ENCODE peak calls at places on chromosomes 4 and X, in five cellular contexts. W is DND-41, F is lower lobe of right lung, B is fibroblast of lung, S is gastrocnemius medialis. A is an unnamed sample. For H3K4me1 and H3K36me3, the result is how much of the 10 kb centered on the place peaks cover.

GRCh38 chr4:39020130-39020529 is 12.1 kb downstream of the TMEM156 start:
- DNase-seq in W (no peak), F (no peak), B (no peak), S (no peak), A (no peak)

GRCh38 chr4:128461300-128462103 is 173.9 kb upstream of the PGRMC2 start:
- DNase-seq in W (no peak), F (no peak), B (peak), S (no peak), A (no peak)

GRCh38 chr4:40227284-40227683 is 30.5 kb downstream of the RHOH start:
- DNase-seq in W (no peak), F (no peak), B (no peak), S (no peak), A (no peak)

GRCh38 chr4:76420311-76420710 is 630 bp downstream of the CCDC158 start:
- DNase-seq in W (no peak), F (no peak), B (no peak), S (no peak), A (no peak)

GRCh38 chr4:83546796-83547195 is 10.9 kb downstream of the GPAT3 start:
- DNase-seq in W (no peak), F (no peak), B (no peak), S (peak), A (no peak)

GRCh38 chr4:10457255-10457801 is at the start of gene ZNF518B:
- DNase-seq in W (peak), F (peak), B (peak), S (peak), A (peak)

GRCh38 chr4:151199496-151200190 is 77.3 kb upstream of the PRSS48 start:
- DNase-seq in W (no peak), F (no peak), B (no peak), S (peak), A (no peak)

GRCh38 chr4:163681208-163681821 is 186.8 kb downstream of the TMA16 start:
- DNase-seq in W (no peak), F (no peak), B (no peak), S (no peak), A (peak)

GRCh38 chrX:34300871-34301270 is 168.8 kb upstream of the FAM47A start:
- DNase-seq in W (peak), F (no peak), B (peak), S (no peak), A (no peak)

GRCh38 chrX:12488220-12488619 is 303.0 kb upstream of the PRPS2 start:
- DNase-seq in W (no peak), F (no peak), B (peak), S (no peak), A (no peak)

GRCh38 chr4:101178731-101179130 is 168.6 kb downstream of the PPP3CA start:
- DNase-seq in W (no peak), F (no peak), B (peak), S (no peak), A (no peak)

GRCh38 chrX:10173331-10173900 is 16.6 kb downstream of the CLCN4 start:
- DNase-seq in W (no peak), F (no peak), B (peak), S (peak), A (no peak)

GRCh38 chr4:121698119-121698732 is 1.4 kb upstream of the ANXA5 start:
- DNase-seq in W (no peak), F (no peak), B (no peak), S (no peak), A (no peak)

GRCh38 chr4:142480244-142480643 is 365.9 kb downstream of the INPP4B start:
- DNase-seq in W (no peak), F (no peak), B (peak), S (no peak), A (no peak)

GRCh38 chr4:150209140-150209829 is 131.0 kb downstream of the DCLK2 start:
- DNase-seq in W (peak), F (peak), B (peak), S (no peak), A (no peak)

GRCh38 chr4:152935138-152935537 is 985 bp upstream of the FHDC1 start:
- DNase-seq in W (no peak), F (peak), B (no peak), S (no peak), A (no peak)

GRCh38 chr4:186844059-186844681 is 120.5 kb upstream of the FAT1 start:
- DNase-seq in W (no peak), F (no peak), B (peak), S (peak), A (no peak)

GRCh38 chr4:127479031-127479622 is 153.6 kb upstream of the INTU start:
- DNase-seq in W (no peak), F (no peak), B (peak), S (no peak), A (no peak)

GRCh38 chr4:165715989-165716388 is 157.0 kb upstream of the TLL1 start:
- DNase-seq in W (no peak), F (no peak), B (peak), S (no peak), A (no peak)

GRCh38 chrX:150688911-150689451 is 4.2 kb upstream of the MTMR1 start:
- DNase-seq in W (peak), F (no peak), B (peak), S (no peak), A (no peak)

GRCh38 chr4:145739840-145740239 is 59.9 kb downstream of the C4orf51 start:
- DNase-seq in W (no peak), F (no peak), B (no peak), S (no peak), A (no peak)

GRCh38 chr4:124564121-124564520 is 148.4 kb downstream of the ANKRD50 start:
- DNase-seq in W (no peak), F (no peak), B (no peak), S (no peak), A (no peak)

GRCh38 chr4:175386776-175387507 is 425.1 kb downstream of the GPM6A start:
- DNase-seq in W (no peak), F (no peak), B (no peak), S (no peak), A (no peak)

GRCh38 chr4:99293357-99293756 is 2.6 kb upstream of the ADH1A start:
- DNase-seq in W (no peak), F (no peak), B (no peak), S (no peak), A (no peak)

GRCh38 chr4:163665521-163666334 is 171.2 kb downstream of the TMA16 start:
- DNase-seq in W (no peak), F (no peak), B (no peak), S (no peak), A (no peak)

GRCh38 chrX:53442322-53442631 is 8.1 kb upstream of the HSD17B10 start:
- DNase-seq in W (no peak), F (peak), B (no peak), S (peak), A (no peak)

GRCh38 chr4:112898357-112899141 is 150.9 kb upstream of the ANK2 start:
- DNase-seq in W (no peak), F (no peak), B (peak), S (no peak), A (no peak)

GRCh38 chrX:69116077-69116476 is 49.2 kb downstream of the PJA1 start:
- DNase-seq in W (no peak), F (no peak), B (no peak), S (no peak), A (no peak)

GRCh38 chrX:69119122-69119521 is 46.1 kb downstream of the PJA1 start:
- DNase-seq in W (peak), F (no peak), B (no peak), S (no peak), A (no peak)

GRCh38 chrX:69120476-69120875 is 44.8 kb downstream of the PJA1 start:
- DNase-seq in W (no peak), F (no peak), B (no peak), S (no peak), A (no peak)

GRCh38 chrX:69121321-69122000 is 43.8 kb downstream of the PJA1 start:
- DNase-seq in W (no peak), F (no peak), B (no peak), S (no peak), A (no peak)

DNA sequence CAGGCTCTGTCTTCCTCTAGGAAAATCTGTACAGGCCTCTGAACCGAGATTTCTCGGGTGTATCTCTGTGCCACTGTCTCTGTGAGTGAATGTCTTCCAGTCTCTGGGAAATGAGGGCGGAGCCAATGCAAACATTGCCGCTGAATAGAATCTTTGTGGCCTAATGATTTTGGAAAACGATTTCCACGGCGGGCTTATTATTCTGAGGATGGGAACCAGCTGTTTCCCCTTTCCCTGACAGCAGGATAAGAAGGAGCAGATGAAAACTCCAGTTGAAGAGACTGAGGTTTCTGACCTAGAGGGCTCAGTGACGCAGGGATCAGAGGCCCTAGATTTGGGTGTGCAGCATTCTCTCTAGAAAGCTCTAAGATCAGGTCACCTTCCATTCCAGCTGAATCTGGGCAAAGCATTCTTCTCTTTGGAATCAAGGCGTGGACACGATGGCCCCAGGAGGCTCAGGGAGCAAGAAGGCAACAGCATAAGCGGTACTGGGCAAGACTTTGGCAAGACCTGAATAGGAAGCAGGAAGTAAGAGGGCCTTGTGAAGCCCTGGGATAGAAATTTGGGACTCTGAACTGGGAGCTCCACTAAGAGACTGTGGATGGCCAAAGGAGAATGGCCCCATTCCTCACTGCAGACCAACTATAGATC is 47.3 kb downstream of the PJA1 start:
- DNase-seq in W (no peak), F (no peak), B (no peak), S (no peak), A (no peak)
- H3K4me3 ChIP-seq in W (no peak), F (no peak), B (no peak), S (no peak), A (no peak)

GRCh38 chr4:184388106-184388505 is 86.2 kb downstream of the IRF2 start:
- DNase-seq in W (no peak), F (no peak), B (no peak), S (no peak), A (no peak)
- H3K4me1 ChIP-seq in W (under half), F (half or more), B (under half), S (under half), A (under half)

GRCh38 chr4:87060957-87061356 is 126.1 kb downstream of the AFF1 start:
- DNase-seq in W (no peak), F (no peak), B (peak), S (no peak), A (no peak)
- H3K36me3 ChIP-seq in W (under half), F (under half), B (under half), S (under half), A (under half)

DNA sequence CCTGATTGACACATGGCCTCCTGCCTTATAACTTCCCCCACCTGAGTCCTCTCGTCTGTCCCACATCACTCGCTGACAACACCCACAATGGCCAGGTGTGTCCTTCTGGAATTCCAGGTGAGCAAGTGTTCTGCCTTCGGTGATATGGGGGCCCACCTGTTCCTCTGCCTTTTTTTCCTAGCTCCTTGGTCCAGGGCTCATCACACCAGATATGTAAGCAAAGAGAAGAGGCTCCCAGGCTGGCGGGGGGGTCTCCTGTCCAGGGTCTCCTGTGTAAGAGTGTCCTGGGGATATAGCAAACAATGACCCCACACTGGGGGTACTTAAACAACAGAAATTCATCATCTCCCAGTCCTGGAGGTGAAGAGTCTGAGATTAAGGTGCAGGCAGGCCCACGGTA is 25.2 kb downstream of the P2RY8 start:
- DNase-seq in W (peak), F (no peak), B (no peak), S (no peak), A (no peak)
- H3K4me3 ChIP-seq in W (no peak), F (no peak), B (no peak), S (no peak), A (no peak)

DNA sequence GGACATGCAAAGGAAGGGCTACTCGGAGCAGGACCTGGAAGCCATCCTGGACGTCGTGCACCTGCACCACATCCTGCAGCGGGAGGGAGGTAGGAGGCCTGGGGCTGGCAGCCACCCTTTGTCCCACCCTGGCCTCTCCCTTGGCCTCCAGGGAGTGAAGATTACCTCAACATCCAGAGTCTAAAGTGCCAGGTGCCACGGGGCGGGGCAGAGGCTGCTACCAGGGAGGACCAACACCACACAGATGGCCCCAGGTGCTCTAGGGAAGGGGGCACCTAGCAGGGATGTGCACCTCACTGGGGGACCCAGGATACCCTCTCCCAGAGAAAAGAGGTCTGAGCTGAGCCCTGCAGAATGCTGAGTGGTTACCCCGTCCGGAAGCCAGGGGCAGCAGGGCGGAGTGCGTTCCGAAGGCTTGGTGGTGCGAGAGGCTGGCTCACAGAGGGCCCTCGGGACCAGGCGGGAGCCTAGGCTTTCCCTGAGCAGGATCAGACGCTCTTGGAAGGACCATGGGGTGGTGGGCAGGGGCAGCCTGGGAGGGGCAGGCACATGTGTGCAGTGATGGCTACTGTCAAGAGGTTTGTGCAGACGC is 16.1 kb downstream of the ABCD1 start:
- DNase-seq in W (no peak), F (no peak), B (no peak), S (no peak), A (no peak)
- H3K4me1 ChIP-seq in W (under half), F (under half), B (under half), S (under half), A (under half)

DNA sequence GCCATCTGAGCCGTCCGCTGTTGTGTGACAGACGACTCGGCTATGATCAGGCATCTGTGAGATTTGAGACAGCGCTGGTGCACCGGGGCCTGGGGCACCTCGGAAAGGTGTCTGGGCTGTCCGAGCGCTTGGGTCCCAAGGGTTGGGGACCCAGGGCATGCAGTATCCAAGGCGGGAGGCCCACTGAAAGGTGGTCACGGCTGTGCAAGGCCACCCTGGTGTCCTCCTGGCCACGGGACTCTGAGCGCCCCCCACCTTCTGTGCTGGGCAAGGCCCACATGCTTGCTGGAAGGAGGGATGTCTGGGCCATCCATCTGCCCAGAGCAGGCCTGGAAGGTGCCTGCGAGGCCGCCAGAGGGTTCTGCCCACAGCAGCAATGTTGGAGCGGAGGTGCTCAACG is 19.9 kb downstream of the TACC3 start:
- DNase-seq in W (no peak), F (no peak), B (no peak), S (no peak), A (no peak)
- H3K36me3 ChIP-seq in W (half or more), F (under half), B (under half), S (under half), A (half or more)

GRCh38 chr4:44447563-44448504 is 775 bp downstream of the KCTD8 start:
- DNase-seq in W (no peak), F (peak), B (peak), S (peak), A (no peak)

GRCh38 chr4:44446801-44447562 is 1.6 kb downstream of the KCTD8 start:
- DNase-seq in W (no peak), F (no peak), B (no peak), S (peak), A (no peak)

GRCh38 chr4:44446191-44446590 is 2.4 kb downstream of the KCTD8 start:
- DNase-seq in W (no peak), F (no peak), B (peak), S (no peak), A (no peak)

DNA sequence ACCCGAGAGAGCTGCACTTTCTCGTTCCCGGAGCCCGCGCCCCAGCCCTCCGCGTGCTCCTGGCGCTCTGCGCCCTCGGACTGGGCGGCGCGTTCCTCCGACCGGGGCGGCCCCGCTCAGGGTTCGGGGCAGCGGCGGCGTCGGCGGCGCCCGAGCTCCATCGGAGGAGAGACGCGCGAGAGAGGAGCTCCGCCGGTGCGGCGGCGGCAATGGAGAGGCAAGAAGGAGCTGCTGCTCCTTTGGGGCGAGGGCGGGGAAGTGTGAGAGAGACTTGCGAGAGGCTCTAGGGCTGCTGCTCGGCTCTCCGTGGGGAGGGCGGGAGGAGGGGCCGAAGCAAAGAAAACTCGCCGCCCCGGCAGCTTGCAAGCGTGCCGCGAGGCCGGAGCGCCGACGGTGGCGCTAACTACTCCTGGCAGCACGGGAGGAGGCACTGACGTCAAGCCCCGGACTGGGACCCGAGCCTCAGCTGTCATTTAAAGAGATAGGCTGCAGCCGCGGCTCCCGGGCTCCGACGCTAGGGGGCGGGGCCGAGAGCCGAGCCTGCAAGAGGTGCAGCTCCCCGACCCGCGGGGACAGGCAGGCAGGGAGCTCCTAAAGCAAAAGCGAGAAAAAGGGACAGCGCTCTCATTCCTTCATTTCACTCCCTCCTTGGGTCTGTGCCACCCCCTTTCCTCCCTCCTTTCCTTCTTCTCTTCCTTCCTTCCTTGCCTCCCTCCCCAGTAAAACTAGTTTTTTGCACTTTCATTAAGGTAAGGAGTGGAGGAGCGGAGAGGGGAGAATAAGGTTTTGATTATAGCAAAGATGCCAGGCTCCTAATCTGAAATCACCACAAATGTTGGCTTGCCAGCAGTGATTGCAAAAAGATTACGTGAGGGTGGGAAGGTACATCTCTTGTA is at the start of gene KCTD8:
- DNase-seq in W (peak), F (peak), B (peak), S (peak), A (peak)
- H3K4me3 ChIP-seq in W (no peak), F (peak), B (peak), S (peak), A (no peak)

A was measured in CD4-positive, alpha-beta memory T cell.